ENCODE peak calls at places on chromosomes 2 and 18, in seven cellular contexts. W, T, F, X, U, M and S are unnamed samples.

GRCh38 chr2:126644630-126645191 is 11.2 kb upstream of the GYPC start:
- DNase-seq in F (no peak), M (no peak), T (no peak), W (no peak), X (peak), U (no peak), S (no peak)

GRCh38 chr2:73931531-73932500 is 5.1 kb downstream of the DGUOK start:
- DNase-seq in M (peak), F (peak), U (no peak), T (no peak), X (peak), W (no peak), S (no peak)

GRCh38 chr2:71358931-71359671 is 27.5 kb downstream of the ZNF638 start:
- DNase-seq in F (peak), X (no peak), U (no peak), W (no peak), M (peak), T (no peak), S (no peak)

GRCh38 chr2:30334738-30335426 is 103.5 kb downstream of the LBH start:
- DNase-seq in W (no peak), F (no peak), U (no peak), M (no peak), X (no peak), T (no peak), S (no peak)

GRCh38 chr2:128306931-128307460 is 11.7 kb downstream of the HS6ST1 start:
- DNase-seq in F (no peak), T (no peak), W (no peak), M (no peak), U (no peak), X (no peak), S (no peak)

GRCh38 chr2:68352651-68353386 is 12.3 kb upstream of the PLEK start:
- DNase-seq in T (no peak), X (peak), F (no peak), W (no peak), M (no peak), U (no peak), S (no peak)

GRCh38 chr2:118865106-118865505 is 17.7 kb upstream of the EN1 start:
- DNase-seq in X (peak), W (no peak), T (no peak), F (no peak), U (peak), M (no peak), S (no peak)

GRCh38 chr2:238841542-238842181 is 6.2 kb upstream of the TWIST2 start:
- DNase-seq in T (no peak), F (no peak), U (no peak), M (no peak), W (no peak), X (no peak), S (no peak)

GRCh38 chr2:64153811-64154210 is 9.6 kb upstream of the PELI1 start:
- DNase-seq in X (no peak), M (no peak), F (no peak), U (no peak), W (no peak), T (no peak), S (no peak)

GRCh38 chr2:141137121-141137693 is 993.6 kb downstream of the LRP1B start:
- DNase-seq in W (no peak), F (no peak), X (no peak), U (no peak), T (no peak), M (no peak), S (no peak)

GRCh38 chr18:22847392-22847791 is 85.7 kb upstream of the RBBP8 start:
- DNase-seq in X (peak), F (no peak), T (no peak), U (no peak), W (no peak), M (no peak), S (no peak)